ENCODE peak calls at places on chromosome 14, in four cellular contexts. One of them, this sample, is unnamed.
A peak's percentile ranks its signal among the peaks of the same experiment; 100 is the strongest.

GRCh38 chr14:21308479-21309237 is 28.8 kb downstream of the RPGRIP1 start:
- DNase-seq in H9: peak; percentile 99
- DNase-seq in IMR-90: peak; percentile 23
- DNase-seq in H1: peak; percentile 79
- DNase-seq in this sample: peak; percentile 99

GRCh38 chr14:38078393-38078792 is 129.3 kb upstream of the SSTR1 start:
- DNase-seq in H9: no peak
- DNase-seq in IMR-90: no peak
- DNase-seq in H1: no peak
- DNase-seq in this sample: no peak

GRCh38 chr14:30620178-30620577 is 1.9 kb upstream of the SCFD1 start:
- DNase-seq in H9: no peak
- DNase-seq in IMR-90: peak; percentile 73
- DNase-seq in H1: no peak
- DNase-seq in this sample: no peak

GRCh38 chr14:57085043-57085442 is 183.7 kb downstream of the EXOC5 start:
- DNase-seq in H9: no peak
- DNase-seq in IMR-90: no peak
- DNase-seq in H1: no peak
- DNase-seq in this sample: no peak

GRCh38 chr14:57247283-57247682 is 21.4 kb downstream of the EXOC5 start:
- DNase-seq in H9: no peak
- DNase-seq in IMR-90: no peak
- DNase-seq in H1: no peak
- DNase-seq in this sample: no peak

GRCh38 chr14:93961610-93962009 is 14.8 kb downstream of the ASB2 start:
- DNase-seq in H9: no peak
- DNase-seq in IMR-90: no peak
- DNase-seq in H1: no peak
- DNase-seq in this sample: no peak

GRCh38 chr14:23299558-23299957 is 3.1 kb downstream of the PPP1R3E start:
- DNase-seq in H9: no peak
- DNase-seq in IMR-90: peak; percentile 70
- DNase-seq in H1: no peak
- DNase-seq in this sample: no peak

GRCh38 chr14:96178674-96179321 is 25.8 kb upstream of the BDKRB2 start:
- DNase-seq in H9: no peak
- DNase-seq in IMR-90: peak; percentile 62
- DNase-seq in H1: no peak
- DNase-seq in this sample: no peak

GRCh38 chr14:69879175-69880047 is at the start of gene SMOC1:
- DNase-seq in H9: peak; percentile 87
- DNase-seq in IMR-90: peak; percentile 79
- DNase-seq in H1: peak; percentile 88
- DNase-seq in this sample: peak; percentile 73

GRCh38 chr14:34797747-34798583 is 77.2 kb downstream of the BAZ1A start:
- DNase-seq in H9: peak; percentile 54
- DNase-seq in IMR-90: no peak
- DNase-seq in H1: peak; percentile 47
- DNase-seq in this sample: peak; percentile 9

GRCh38 chr14:105540811-105541210 is 14.4 kb downstream of the TMEM121 start:
- DNase-seq in H9: no peak
- DNase-seq in IMR-90: no peak
- DNase-seq in H1: no peak
- DNase-seq in this sample: no peak

GRCh38 chr14:65949711-65950516 is 536.3 kb upstream of the CCDC196 start:
- DNase-seq in H9: no peak
- DNase-seq in IMR-90: peak; percentile 12
- DNase-seq in H1: no peak
- DNase-seq in this sample: peak; percentile 20

GRCh38 chr14:54257424-54257823 is 139.4 kb upstream of the CDKN3 start:
- DNase-seq in H9: no peak
- DNase-seq in IMR-90: no peak
- DNase-seq in H1: no peak
- DNase-seq in this sample: peak; percentile 97

GRCh38 chr14:49942090-49942489 is 49.2 kb downstream of the ARF6 start:
- DNase-seq in H9: no peak
- DNase-seq in IMR-90: no peak
- DNase-seq in H1: no peak
- DNase-seq in this sample: no peak

GRCh38 chr14:96905825-96906224 is 108.6 kb downstream of the VRK1 start:
- DNase-seq in H9: no peak
- DNase-seq in IMR-90: no peak
- DNase-seq in H1: no peak
- DNase-seq in this sample: no peak

GRCh38 chr14:54715811-54716210 is 148.9 kb downstream of the SAMD4A start:
- DNase-seq in H9: no peak
- DNase-seq in IMR-90: no peak
- DNase-seq in H1: no peak
- DNase-seq in this sample: no peak

GRCh38 chr14:94571950-94572349 is 9.3 kb upstream of the SERPINA5 start:
- DNase-seq in H9: no peak
- DNase-seq in IMR-90: peak; percentile 23
- DNase-seq in H1: no peak
- DNase-seq in this sample: no peak

GRCh38 chr14:63745272-63745671 is 17.4 kb upstream of the SGPP1 start:
- DNase-seq in H9: no peak
- DNase-seq in IMR-90: no peak
- DNase-seq in H1: no peak
- DNase-seq in this sample: no peak

GRCh38 chr14:50797250-50798047 is 33.5 kb downstream of the NIN start:
- DNase-seq in H9: no peak
- DNase-seq in IMR-90: peak; percentile 34
- DNase-seq in H1: no peak
- DNase-seq in this sample: no peak

GRCh38 chr14:21940887-21941855 is 267.6 kb upstream of the OR4E1 start:
- DNase-seq in H9: peak; percentile 38
- DNase-seq in IMR-90: peak; percentile 2
- DNase-seq in H1: no peak
- DNase-seq in this sample: peak; percentile 66

GRCh38 chr14:64707661-64708060 is 3.4 kb downstream of the PLEKHG3 start:
- DNase-seq in H9: no peak
- DNase-seq in IMR-90: peak; percentile 85
- DNase-seq in H1: no peak
- DNase-seq in this sample: peak; percentile 44

GRCh38 chr14:62409909-62410308 is 635.3 kb downstream of the KCNH5 start:
- DNase-seq in H9: no peak
- DNase-seq in IMR-90: peak; percentile 80
- DNase-seq in H1: no peak
- DNase-seq in this sample: no peak

GRCh38 chr14:46818147-46818546 is 166.6 kb upstream of the RPL10L start:
- DNase-seq in H9: peak; percentile 30
- DNase-seq in IMR-90: no peak
- DNase-seq in H1: no peak
- DNase-seq in this sample: peak; percentile 7

GRCh38 chr14:74962493-74962892 is 7.1 kb upstream of the PGF start:
- DNase-seq in H9: no peak
- DNase-seq in IMR-90: no peak
- DNase-seq in H1: no peak
- DNase-seq in this sample: no peak

GRCh38 chr14:105864116-105864515 is 337.7 kb downstream of the TMEM121 start:
- DNase-seq in H9: peak; percentile 10
- DNase-seq in IMR-90: no peak
- DNase-seq in H1: no peak
- DNase-seq in this sample: no peak

GRCh38 chr14:93533864-93534263 is 103.1 kb downstream of the UNC79 start:
- DNase-seq in H9: no peak
- DNase-seq in IMR-90: no peak
- DNase-seq in H1: no peak
- DNase-seq in this sample: no peak

GRCh38 chr14:81256289-81256960 is 35.7 kb upstream of the GTF2A1 start:
- DNase-seq in H9: no peak
- DNase-seq in IMR-90: no peak
- DNase-seq in H1: no peak
- DNase-seq in this sample: no peak

GRCh38 chr14:83042858-83043257 is 1509.2 kb upstream of the SEL1L start:
- DNase-seq in H9: no peak
- DNase-seq in IMR-90: no peak
- DNase-seq in H1: no peak
- DNase-seq in this sample: no peak

GRCh38 chr14:69092840-69093422 is 60.0 kb downstream of the DCAF5 start:
- DNase-seq in H9: no peak
- DNase-seq in IMR-90: peak; percentile 32
- DNase-seq in H1: no peak
- DNase-seq in this sample: no peak

DNA sequence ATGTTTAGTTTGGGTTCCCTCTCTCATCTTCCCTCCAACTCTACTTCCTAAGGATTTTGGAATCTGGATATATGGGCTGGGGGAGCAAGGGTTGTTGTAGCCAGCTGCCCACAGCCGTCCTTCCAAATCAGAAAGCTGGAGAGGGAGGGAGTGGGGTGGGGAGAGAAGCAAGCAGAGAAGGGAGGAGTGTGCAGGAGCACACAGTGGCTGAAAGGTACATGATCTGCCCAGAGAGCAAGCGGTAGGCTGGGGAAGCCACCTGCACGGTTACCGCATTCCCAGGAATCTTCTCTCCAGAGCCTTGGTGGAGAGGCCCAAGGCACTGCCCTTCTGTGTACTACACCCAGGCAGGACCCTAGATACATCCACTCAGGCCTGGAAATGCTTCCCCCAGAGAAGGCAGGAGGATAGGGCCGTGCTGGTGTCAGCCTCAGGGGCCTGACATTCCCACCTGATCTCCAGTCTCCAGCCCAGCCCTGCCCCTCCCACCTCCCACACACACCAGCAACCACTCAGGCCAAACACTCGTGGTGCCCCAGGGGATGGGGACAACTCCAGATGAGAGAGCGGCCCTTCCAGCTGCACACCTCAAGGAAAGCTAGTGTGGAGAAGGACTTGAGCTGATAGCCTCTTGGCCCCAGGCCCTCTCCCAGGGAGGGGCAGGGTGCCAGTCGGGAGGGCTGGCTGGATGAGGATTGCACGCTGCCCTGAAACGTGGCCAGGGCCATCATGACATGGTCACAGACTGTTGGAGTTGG is 52.5 kb downstream of the IRF2BPL start:
- DNase-seq in H9: no peak
- DNase-seq in IMR-90: no peak
- DNase-seq in H1: no peak
- DNase-seq in this sample: no peak
- H3K9ac ChIP-seq in H9: no peak overlapping the region
- H3K9ac ChIP-seq in IMR-90: no peak overlapping the region
- H3K9ac ChIP-seq in H1: no peak overlapping the region
- H3K9ac ChIP-seq in this sample: peak overlapping the region; percentile 3

GRCh38 chr14:89521988-89522387 is 105.0 kb upstream of the FOXN3 start:
- DNase-seq in H9: no peak
- DNase-seq in IMR-90: no peak
- DNase-seq in H1: no peak
- DNase-seq in this sample: no peak
- H3K56ac ChIP-seq in H9: no peak overlapping the region
- H3K56ac ChIP-seq in IMR-90: no peak overlapping the region
- H3K56ac ChIP-seq in H1: no peak overlapping the region
- H3K56ac ChIP-seq in this sample: no peak overlapping the region

GRCh38 chr14:104227806-104228205 is 89.4 kb downstream of the KIF26A start:
- DNase-seq in H9: no peak
- DNase-seq in IMR-90: no peak
- DNase-seq in H1: no peak
- DNase-seq in this sample: peak; percentile 78
- H4K8ac ChIP-seq in H9: no peak overlapping the region
- H4K8ac ChIP-seq in IMR-90: no peak overlapping the region
- H4K8ac ChIP-seq in H1: no peak overlapping the region
- H4K8ac ChIP-seq in this sample: no peak overlapping the region

GRCh38 chr14:76153919-76154318 is 2.2 kb downstream of the GPATCH2L start:
- DNase-seq in H9: no peak
- DNase-seq in IMR-90: no peak
- DNase-seq in H1: no peak
- DNase-seq in this sample: no peak

GRCh38 chr14:76151398-76152332 is at the start of gene GPATCH2L:
- DNase-seq in H9: peak; percentile 96
- DNase-seq in IMR-90: peak; percentile 86
- DNase-seq in H1: peak; percentile 100
- DNase-seq in this sample: peak; percentile 96

GRCh38 chr14:76149196-76149595 is 2.5 kb upstream of the GPATCH2L start:
- DNase-seq in H9: no peak
- DNase-seq in IMR-90: no peak
- DNase-seq in H1: no peak
- DNase-seq in this sample: no peak

GRCh38 chr14:76154539-76155126 is 2.9 kb downstream of the GPATCH2L start:
- DNase-seq in H9: no peak
- DNase-seq in IMR-90: no peak
- DNase-seq in H1: no peak
- DNase-seq in this sample: peak; percentile 44

DNA sequence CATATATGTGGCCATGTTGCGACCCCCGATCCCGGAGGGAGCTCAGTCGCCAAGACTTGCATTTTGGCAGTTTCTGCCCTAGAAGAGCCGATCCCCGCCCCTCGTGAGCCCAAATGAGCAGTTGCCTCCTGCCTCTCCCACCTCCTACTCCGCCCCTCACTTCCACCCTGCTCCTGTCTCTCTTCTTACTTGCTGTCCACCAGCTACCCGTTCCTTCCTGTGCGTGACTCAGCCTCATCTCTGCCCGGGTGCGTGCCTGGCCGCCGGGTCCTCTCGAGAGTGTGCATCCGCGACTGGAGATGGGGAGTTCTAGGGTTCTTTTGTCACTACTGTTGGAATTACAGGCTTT is 585 bp downstream of the GPATCH2L start:
- DNase-seq in H9: peak; percentile 80
- DNase-seq in IMR-90: peak; percentile 91
- DNase-seq in H1: no peak
- DNase-seq in this sample: peak; percentile 87
- H3K9ac ChIP-seq in H9: peak overlapping the region; percentile 56
- H3K9ac ChIP-seq in IMR-90: peak overlapping the region; percentile 81
- H3K9ac ChIP-seq in H1: peak overlapping the region; percentile 74
- H3K9ac ChIP-seq in this sample: peak overlapping the region; percentile 94

DNA sequence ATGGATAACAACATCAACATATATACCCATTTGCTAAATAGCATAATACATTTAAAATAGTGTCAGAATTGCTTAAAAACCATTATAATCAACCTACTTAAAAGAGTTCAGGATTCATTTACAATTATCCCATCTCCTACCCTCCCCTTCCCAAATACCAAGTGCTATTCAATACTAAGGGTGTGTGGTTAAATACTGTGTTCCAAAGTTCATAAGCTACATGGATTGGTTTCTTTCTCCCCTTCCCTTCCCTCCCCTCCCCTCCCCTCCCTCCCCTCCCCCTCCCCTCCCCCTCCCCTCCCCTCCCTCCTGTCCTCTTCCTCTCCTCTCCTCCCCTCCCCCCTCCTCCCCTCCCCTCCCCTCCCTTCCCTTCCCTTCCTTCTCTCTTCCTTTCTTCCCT is 97.0 kb upstream of the NPAS3 start:
- DNase-seq in H9: no peak
- DNase-seq in IMR-90: no peak
- DNase-seq in H1: no peak
- DNase-seq in this sample: no peak
- H3K56ac ChIP-seq in H9: no peak overlapping the region
- H3K56ac ChIP-seq in IMR-90: no peak overlapping the region
- H3K56ac ChIP-seq in H1: no peak overlapping the region
- H3K56ac ChIP-seq in this sample: no peak overlapping the region

GRCh38 chr14:92481811-92482559 is 31.6 kb upstream of the RIN3 start:
- DNase-seq in H9: peak; percentile 12
- DNase-seq in IMR-90: no peak
- DNase-seq in H1: peak; percentile 29
- DNase-seq in this sample: no peak
- H4K8ac ChIP-seq in H9: no peak overlapping the region
- H4K8ac ChIP-seq in IMR-90: no peak overlapping the region
- H4K8ac ChIP-seq in H1: no peak overlapping the region
- H4K8ac ChIP-seq in this sample: no peak overlapping the region